ENCODE peak calls at places on chromosomes 6 and 20, in four cellular contexts. U, I, W and X are unnamed samples. For H3K27me3, the result is how much of the 10 kb centered on the place peaks cover.

GRCh38 chr6:106959985-106960384 is 14.5 kb downstream of the CD24 start:
- DNase-seq in U (no peak), I (no peak), W (no peak), X (no peak)

GRCh38 chr20:61230-61629 is 26.2 kb upstream of the DEFB125 start:
- DNase-seq in U (no peak), I (no peak), W (no peak), X (no peak)

GRCh38 chr6:134074151-134074712 is 21.8 kb upstream of the SLC2A12 start:
- DNase-seq in U (no peak), I (peak), W (peak), X (no peak)

GRCh38 chr20:10249048-10249770 is 30.6 kb downstream of the SNAP25 start:
- DNase-seq in U (no peak), I (no peak), W (no peak), X (no peak)

GRCh38 chr6:90463359-90463758 is 123.5 kb downstream of the MAP3K7 start:
- DNase-seq in U (no peak), I (no peak), W (no peak), X (no peak)

GRCh38 chr20:17490501-17490900 is 40.7 kb downstream of the BFSP1 start:
- DNase-seq in U (no peak), I (no peak), W (no peak), X (no peak)

GRCh38 chr6:94893327-94893726 is 684.0 kb upstream of the MANEA start:
- DNase-seq in U (no peak), I (no peak), W (no peak), X (no peak)

GRCh38 chr6:130503146-130503545 is 137.3 kb downstream of the TMEM200A start:
- DNase-seq in U (no peak), I (no peak), W (no peak), X (no peak)

GRCh38 chr6:73169111-73169510 is 56.2 kb downstream of the KHDC1L start:
- DNase-seq in U (no peak), I (no peak), W (no peak), X (no peak)

GRCh38 chr20:52060794-52061714 is 130.5 kb downstream of the ZFP64 start:
- DNase-seq in U (no peak), I (peak), W (no peak), X (no peak)

GRCh38 chr20:15708984-15709598 is 864.2 kb downstream of the KIF16B start:
- DNase-seq in U (no peak), I (peak), W (peak), X (peak)

GRCh38 chr20:62302341-62303048 is at the start of gene ADRM1:
- DNase-seq in U (peak), I (peak), W (peak), X (peak)

GRCh38 chr6:169337881-169338445 is 84.3 kb upstream of the THBS2 start:
- DNase-seq in U (no peak), I (no peak), W (no peak), X (no peak)

GRCh38 chr6:73873081-73873480 is 177.1 kb downstream of the CD109 start:
- DNase-seq in U (no peak), I (no peak), W (no peak), X (no peak)

GRCh38 chr6:46453756-46454316 is 37.4 kb downstream of the RCAN2 start:
- DNase-seq in U (no peak), I (no peak), W (no peak), X (no peak)

GRCh38 chr6:106805771-106806170 is 168.8 kb downstream of the CD24 start:
- DNase-seq in U (no peak), I (no peak), W (no peak), X (no peak)

GRCh38 chr6:118669561-118669960 is 18.2 kb upstream of the CEP85L start:
- DNase-seq in U (no peak), I (no peak), W (no peak), X (no peak)

GRCh38 chr6:118663993-118664985 is 12.9 kb upstream of the CEP85L start:
- DNase-seq in U (no peak), I (no peak), W (no peak), X (no peak)

GRCh38 chr6:118668761-118669411 is 17.5 kb upstream of the CEP85L start:
- DNase-seq in U (no peak), I (no peak), W (no peak), X (peak)

GRCh38 chr6:118665011-118665410 is 13.6 kb upstream of the CEP85L start:
- DNase-seq in U (no peak), I (no peak), W (no peak), X (no peak)

GRCh38 chr6:118667988-118668387 is 16.6 kb upstream of the CEP85L start:
- DNase-seq in U (no peak), I (no peak), W (no peak), X (no peak)
- TF ChIP-seq KDM1A in U (no peak), I (no peak), W (no peak), X (no peak)

GRCh38 chr6:14083262-14083661 is 34.3 kb upstream of the CD83 start:
- DNase-seq in U (no peak), I (no peak), W (no peak), X (no peak)
- H3K27me3 ChIP-seq in U (under half), I (under half), W (under half), X (under half)

GRCh38 chr20:24998121-24998520 is 5.6 kb upstream of the APMAP start:
- DNase-seq in U (no peak), I (no peak), W (no peak), X (no peak)

GRCh38 chr20:24999568-24999967 is 7.0 kb upstream of the APMAP start:
- DNase-seq in U (no peak), I (no peak), W (no peak), X (no peak)

GRCh38 chr20:25000268-25000801 is 7.8 kb upstream of the APMAP start:
- DNase-seq in U (no peak), I (no peak), W (no peak), X (no peak)

GRCh38 chr20:24996449-24997195 is 4.1 kb upstream of the APMAP start:
- DNase-seq in U (no peak), I (no peak), W (no peak), X (no peak)

GRCh38 chr20:24998631-24999445 is 6.3 kb upstream of the APMAP start:
- DNase-seq in U (no peak), I (no peak), W (no peak), X (no peak)
- TF ChIP-seq KDM1A in U (no peak), I (no peak), W (no peak), X (no peak)

DNA sequence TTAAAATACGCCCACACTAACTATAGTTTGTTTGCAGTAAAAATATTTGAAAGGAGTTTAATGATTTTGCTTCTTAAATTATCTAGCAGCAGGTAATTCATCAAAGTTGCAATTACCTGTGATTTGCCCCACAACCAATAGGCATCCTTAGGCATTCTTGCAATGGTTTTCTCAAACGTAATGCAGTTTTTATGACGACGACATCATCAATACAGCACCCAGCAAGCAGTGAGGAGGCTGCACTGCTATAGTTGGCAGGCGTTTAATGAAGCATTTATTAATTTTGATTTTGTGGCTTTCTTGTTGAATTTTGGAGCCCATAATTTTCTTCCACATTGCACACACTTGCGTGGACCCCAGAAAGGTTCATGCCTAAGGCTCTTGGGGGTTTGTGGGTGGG is 28.1 kb upstream of the APCDD1L start:
- DNase-seq in U (no peak), I (no peak), W (no peak), X (no peak)
- H3K27me3 ChIP-seq in U (under half), I (half or more), W (under half), X (under half)

GRCh38 chr6:112190164-112190563 is 64.2 kb downstream of the LAMA4 start:
- DNase-seq in U (no peak), I (no peak), W (no peak), X (no peak)

GRCh38 chr6:112187736-112188135 is 66.6 kb downstream of the LAMA4 start:
- DNase-seq in U (no peak), I (no peak), W (no peak), X (no peak)

GRCh38 chr6:112189494-112189893 is 64.9 kb downstream of the LAMA4 start:
- DNase-seq in U (no peak), I (no peak), W (no peak), X (no peak)

GRCh38 chr6:112191509-112191908 is 62.9 kb downstream of the LAMA4 start:
- DNase-seq in U (no peak), I (no peak), W (no peak), X (no peak)

GRCh38 chr6:112188906-112189305 is 65.5 kb downstream of the LAMA4 start:
- DNase-seq in U (no peak), I (no peak), W (no peak), X (no peak)
- TF ChIP-seq KDM1A in U (no peak), I (no peak), W (no peak), X (no peak)

GRCh38 chr6:144064402-144064830 is 31.0 kb downstream of the SF3B5 start:
- DNase-seq in U (no peak), I (no peak), W (no peak), X (peak)
- H3K27me3 ChIP-seq in U (under half), I (half or more), W (half or more), X (under half)

DNA sequence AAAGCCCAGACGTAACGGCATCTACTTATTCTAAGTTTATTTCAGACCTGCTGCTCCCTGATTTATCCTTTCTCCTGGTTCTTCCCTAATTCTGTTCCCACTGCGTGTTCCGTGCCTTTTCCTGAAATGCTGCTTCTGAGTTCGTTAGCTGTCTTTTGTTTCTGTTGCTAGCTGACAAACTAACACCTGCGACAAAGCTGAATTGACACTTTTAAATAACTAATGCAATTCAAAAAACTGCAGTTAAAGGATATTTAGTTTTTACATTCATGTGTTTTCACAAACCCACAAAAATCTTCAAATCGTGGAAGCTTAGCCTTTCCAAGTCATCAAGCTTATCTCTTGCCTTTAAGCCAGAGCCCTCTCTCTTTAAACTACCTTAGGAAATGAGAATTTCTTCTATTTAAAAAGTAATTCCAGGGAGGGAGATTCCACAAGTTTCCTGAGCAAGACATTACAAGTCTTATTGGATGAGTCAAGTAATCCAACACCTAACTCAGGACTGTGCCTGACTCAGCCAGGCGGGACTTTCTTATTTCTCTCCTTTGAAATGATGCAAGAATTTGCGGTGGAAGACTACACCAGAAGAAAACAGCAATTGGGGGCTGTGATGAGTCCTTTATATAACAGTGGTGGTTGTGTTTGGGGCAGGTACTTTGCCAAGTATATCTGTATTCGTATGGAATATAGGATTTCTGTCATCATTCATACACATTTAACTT is 6.3 kb downstream of the ADTRP start:
- DNase-seq in U (no peak), I (no peak), W (no peak), X (no peak)
- TF ChIP-seq KDM1A in U (no peak), I (no peak), W (no peak), X (no peak)